ENCODE peak calls at places on chromosome 21, in nine cellular contexts. B, S, I, Y, G, Q, V, L and P are unnamed samples.

GRCh38 chr21:38993561-38993960 is 187.8 kb downstream of the ETS2 start:
- DNase-seq in L (no peak), Y (no peak), G (no peak), S (peak; percentile 93), Q (peak; percentile 45), B (no peak), V (peak; percentile 59), I (peak; percentile 80), P (no peak)

GRCh38 chr21:28834335-28835238 is 158.1 kb downstream of the LTN1 start:
- DNase-seq in Q (peak; percentile 13), B (no peak), L (peak; percentile 32), I (no peak), V (no peak), G (no peak), S (no peak), Y (peak; percentile 10), P (no peak)

GRCh38 chr21:39048064-39048463 is 135.2 kb downstream of the PSMG1 start:
- DNase-seq in B (no peak), I (peak; percentile 50), V (no peak), G (no peak), S (peak; percentile 19), Q (peak; percentile 65), Y (peak; percentile 8), L (peak; percentile 93), P (no peak)

GRCh38 chr21:39168800-39169199 is 14.5 kb downstream of the PSMG1 start:
- DNase-seq in L (no peak), G (no peak), S (no peak), Y (no peak), B (no peak), I (no peak), V (no peak), Q (no peak), P (no peak)

GRCh38 chr21:38234395-38235142 is 22.2 kb upstream of the KCNJ15 start:
- DNase-seq in I (no peak), S (no peak), B (no peak), G (no peak), Y (no peak), L (no peak), Q (peak; percentile 47), V (peak; percentile 63), P (no peak)

GRCh38 chr21:42381347-42381984 is 14.4 kb downstream of the TMPRSS3 start:
- DNase-seq in G (no peak), L (peak; percentile 64), S (peak; percentile 31), Q (peak; percentile 63), Y (peak; percentile 45), I (no peak), V (peak; percentile 65), B (no peak), P (peak; percentile 69)

GRCh38 chr21:21003701-21004100 is 5.5 kb downstream of the NCAM2 start:
- DNase-seq in V (no peak), Q (no peak), B (no peak), G (peak; percentile 49), Y (peak; percentile 64), I (no peak), S (peak; percentile 6), L (peak; percentile 90), P (no peak)

GRCh38 chr21:16541366-16541765 is 811.6 kb downstream of the USP25 start:
- DNase-seq in G (no peak), S (peak; percentile 26), Q (no peak), V (no peak), B (no peak), I (no peak), Y (no peak), L (no peak), P (no peak)

GRCh38 chr21:29237110-29238051 is 61.3 kb upstream of the BACH1 start:
- DNase-seq in I (no peak), L (no peak), G (no peak), B (no peak), Q (no peak), S (no peak), Y (no peak), V (no peak), P (no peak)

GRCh38 chr21:29788752-29789151 is 151.0 kb downstream of the GRIK1 start:
- DNase-seq in I (no peak), V (no peak), G (no peak), S (no peak), L (no peak), Q (no peak), Y (no peak), B (no peak), P (no peak)

GRCh38 chr21:29189358-29189757 is 58.9 kb downstream of the MAP3K7CL start:
- DNase-seq in L (no peak), I (no peak), B (no peak), Y (no peak), S (no peak), V (no peak), G (no peak), Q (no peak), P (no peak)

GRCh38 chr21:41886331-41886730 is 7.2 kb upstream of the PRDM15 start:
- DNase-seq in G (no peak), S (no peak), Q (no peak), B (no peak), L (no peak), Y (no peak), I (no peak), V (no peak), P (peak; percentile 22)

DNA sequence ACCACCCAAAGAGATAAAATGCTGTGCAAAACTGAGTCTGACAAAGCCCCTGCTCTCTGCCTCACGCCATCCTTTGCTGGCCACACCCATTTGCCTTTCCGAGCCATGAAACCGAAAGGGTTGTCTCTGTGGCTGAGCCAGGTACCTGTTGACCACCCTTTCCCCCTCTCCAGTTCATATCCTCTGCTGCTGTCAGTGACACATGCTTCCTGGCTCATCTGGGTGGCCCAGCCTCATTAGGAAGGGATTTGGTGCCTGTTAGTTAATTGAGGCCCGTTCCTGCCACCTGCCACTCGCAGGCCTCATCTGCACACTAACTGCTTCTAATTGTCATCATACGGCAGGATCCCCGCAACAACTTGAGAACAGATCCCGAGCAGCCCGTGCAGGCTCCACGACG is 79.2 kb downstream of the OLIG1 start:
- DNase-seq in Y (no peak), V (no peak), S (no peak), I (no peak), B (no peak), Q (no peak), G (no peak), L (no peak), P (no peak)
- TF ChIP-seq POLR2AphosphoS5 in Y (no peak), V (no peak), S (no peak), I (no peak), B (no peak), Q (no peak), G (no peak), L (no peak), P (no peak)

GRCh38 chr21:45580181-45580575 is 37.9 kb upstream of the SLC19A1 start:
- DNase-seq in L (no peak), B (no peak), Q (peak; percentile 1), G (no peak), I (no peak), V (peak; percentile 16), S (no peak), Y (no peak), P (peak; percentile 47)
- H3K27me3 ChIP-seq in L (no peaks in the 10 kb centered on the region), B (no peaks in the 10 kb centered on the region), Q (no peaks in the 10 kb centered on the region), G (peaks cover 2% of the 10 kb centered on the region), I (no peaks in the 10 kb centered on the region), V (peaks cover 45% of the 10 kb centered on the region), S (peaks cover 3% of the 10 kb centered on the region), Y (peaks cover 64% of the 10 kb centered on the region), P (peaks cover 59% of the 10 kb centered on the region)

GRCh38 chr21:32334980-32335471 is 36.4 kb downstream of the MRAP start:
- DNase-seq in B (no peak), I (no peak), Y (no peak), Q (no peak), S (no peak), L (no peak), G (no peak), V (no peak), P (no peak)
- TF ChIP-seq POLR2AphosphoS5 in B (no peak), I (no peak), Y (no peak), Q (no peak), S (no peak), L (no peak), G (no peak), V (no peak), P (no peak)

GRCh38 chr21:44352253-44352860 is 1.1 kb upstream of the TRPM2 start:
- DNase-seq in B (peak; percentile 55), V (no peak), Q (no peak), I (no peak), G (no peak), Y (no peak), L (no peak), S (no peak), P (no peak)
- H3K27me3 ChIP-seq in B (no peaks in the 10 kb centered on the region), V (peaks cover 73% of the 10 kb centered on the region), Q (peaks cover 47% of the 10 kb centered on the region), I (peaks cover 17% of the 10 kb centered on the region), G (no peaks in the 10 kb centered on the region), Y (peaks cover 85% of the 10 kb centered on the region), L (peaks cover 36% of the 10 kb centered on the region), S (peaks cover 7% of the 10 kb centered on the region), P (peaks cover 40% of the 10 kb centered on the region)

GRCh38 chr21:44350773-44351481 is 2.5 kb upstream of the TRPM2 start:
- DNase-seq in G (no peak), V (no peak), Q (no peak), I (no peak), L (no peak), Y (no peak), S (no peak), B (peak; percentile 79), P (no peak)
- TF ChIP-seq POLR2AphosphoS5 in G (no peak), V (no peak), Q (no peak), I (no peak), L (no peak), Y (no peak), S (no peak), B (no peak), P (no peak)

GRCh38 chr21:34884346-34884929 is 164.7 kb downstream of the RUNX1 start:
- DNase-seq in Y (no peak), S (peak; percentile 48), G (no peak), I (no peak), B (no peak), L (no peak), V (no peak), Q (no peak), P (no peak)
- H3K27me3 ChIP-seq in Y (no peaks in the 10 kb centered on the region), S (no peaks in the 10 kb centered on the region), G (no peaks in the 10 kb centered on the region), I (peaks cover 6% of the 10 kb centered on the region), B (no peaks in the 10 kb centered on the region), L (peaks cover 79% of the 10 kb centered on the region), V (peaks cover 31% of the 10 kb centered on the region), Q (peaks cover 15% of the 10 kb centered on the region), P (peaks cover 17% of the 10 kb centered on the region)